ENCODE peak calls at places on chromosome 7, in four cellular contexts. T, G, S and N are unnamed samples.

GRCh38 chr7:138449580-138449979 is 10.5 kb upstream of the TRIM24 start:
- DNase-seq in T (peak; percentile 79), G (no peak), S (no peak), N (no peak)

GRCh38 chr7:157652161-157652953 is 315.6 kb downstream of the DNAJB6 start:
- DNase-seq in T (no peak), G (peak; percentile 60), S (no peak), N (no peak)

GRCh38 chr7:38171558-38172403 is 6.3 kb upstream of the STARD3NL start:
- DNase-seq in T (no peak), G (no peak), S (no peak), N (no peak)

GRCh38 chr7:74606101-74606908 is 51.2 kb upstream of the GTF2I start:
- DNase-seq in T (peak; percentile 68), G (peak; percentile 88), S (no peak), N (peak; percentile 65)

GRCh38 chr7:155804897-155805825 is 7.1 kb downstream of the SHH start:
- DNase-seq in T (peak; percentile 87), G (peak; percentile 77), S (no peak), N (peak; percentile 61)

GRCh38 chr7:32670105-32670504 is 174.8 kb downstream of the AVL9 start:
- DNase-seq in T (no peak), G (no peak), S (peak; percentile 84), N (peak; percentile 67)

GRCh38 chr7:25966469-25966868 is 185.5 kb upstream of the NFE2L3 start:
- DNase-seq in T (no peak), G (no peak), S (no peak), N (no peak)

GRCh38 chr7:142557971-142558582 is 191.2 kb upstream of the PRSS1 start:
- DNase-seq in T (peak; percentile 84), G (no peak), S (peak; percentile 51), N (peak; percentile 50)

GRCh38 chr7:16345979-16346958 is 75.1 kb downstream of the CRPPA start:
- DNase-seq in T (peak; percentile 3), G (no peak), S (peak; percentile 44), N (no peak)

GRCh38 chr7:23893172-23893941 is 183.3 kb downstream of the STK31 start:
- DNase-seq in T (no peak), G (no peak), S (no peak), N (no peak)

GRCh38 chr7:127437241-127437640 is 44.7 kb upstream of the ZNF800 start:
- DNase-seq in T (no peak), G (no peak), S (no peak), N (no peak)

GRCh38 chr7:142323706-142324105 is 65.8 kb upstream of the PRSS58 start:
- DNase-seq in T (peak; percentile 92), G (no peak), S (peak; percentile 36), N (peak; percentile 34)

GRCh38 chr7:123864438-123864837 is 19.5 kb downstream of the HYAL4 start:
- DNase-seq in T (no peak), G (no peak), S (no peak), N (peak; percentile 57)

GRCh38 chr7:116330961-116331360 is 120.6 kb downstream of the TES start:
- DNase-seq in T (no peak), G (no peak), S (no peak), N (no peak)

GRCh38 chr7:74042746-74043522 is 15.0 kb downstream of the ELN start:
- DNase-seq in T (no peak), G (no peak), S (no peak), N (no peak)

GRCh38 chr7:128387663-128388485 is 21.9 kb downstream of the IMPDH1 start:
- DNase-seq in T (peak; percentile 97), G (peak; percentile 89), S (peak; percentile 54), N (peak; percentile 75)

GRCh38 chr7:26658080-26658697 is 206.2 kb downstream of the SKAP2 start:
- DNase-seq in T (peak; percentile 67), G (no peak), S (no peak), N (no peak)

GRCh38 chr7:144127714-144128334 is 4.8 kb downstream of the OR2A14 start:
- DNase-seq in T (peak; percentile 96), G (peak; percentile 94), S (peak; percentile 85), N (peak; percentile 91)

GRCh38 chr7:31059551-31059950 is 7.4 kb downstream of the ADCYAP1R1 start:
- DNase-seq in T (peak; percentile 85), G (no peak), S (no peak), N (no peak)

GRCh38 chr7:43790834-43791233 is 32.4 kb downstream of the BLVRA start:
- DNase-seq in T (no peak), G (no peak), S (no peak), N (no peak)

GRCh38 chr7:74044366-74045350 is 16.7 kb downstream of the ELN start:
- DNase-seq in T (no peak), G (no peak), S (no peak), N (no peak)

GRCh38 chr7:106425017-106425719 is 140.4 kb upstream of the NAMPT start:
- DNase-seq in T (no peak), G (no peak), S (no peak), N (peak; percentile 69)

GRCh38 chr7:8515786-8516185 is 82.4 kb downstream of the NXPH1 start:
- DNase-seq in T (no peak), G (no peak), S (no peak), N (no peak)

GRCh38 chr7:29336851-29337627 is 142.5 kb downstream of the CHN2 start:
- DNase-seq in T (no peak), G (no peak), S (no peak), N (no peak)

GRCh38 chr7:74138334-74138867 is 35.8 kb upstream of the EIF4H start:
- DNase-seq in T (peak; percentile 56), G (no peak), S (no peak), N (no peak)

GRCh38 chr7:1810961-1811849 is 141.1 kb downstream of the ELFN1 start:
- DNase-seq in T (no peak), G (peak; percentile 56), S (no peak), N (no peak)

GRCh38 chr7:156816943-156817572 is 75.9 kb downstream of the LMBR1 start:
- DNase-seq in T (no peak), G (no peak), S (no peak), N (no peak)

GRCh38 chr7:35553498-35553897 is 141.4 kb downstream of the HERPUD2 start:
- DNase-seq in T (no peak), G (no peak), S (no peak), N (no peak)

GRCh38 chr7:24718431-24718831 is 38.8 kb downstream of the GSDME start:
- DNase-seq in T (no peak), G (peak; percentile 75), S (no peak), N (no peak)

DNA sequence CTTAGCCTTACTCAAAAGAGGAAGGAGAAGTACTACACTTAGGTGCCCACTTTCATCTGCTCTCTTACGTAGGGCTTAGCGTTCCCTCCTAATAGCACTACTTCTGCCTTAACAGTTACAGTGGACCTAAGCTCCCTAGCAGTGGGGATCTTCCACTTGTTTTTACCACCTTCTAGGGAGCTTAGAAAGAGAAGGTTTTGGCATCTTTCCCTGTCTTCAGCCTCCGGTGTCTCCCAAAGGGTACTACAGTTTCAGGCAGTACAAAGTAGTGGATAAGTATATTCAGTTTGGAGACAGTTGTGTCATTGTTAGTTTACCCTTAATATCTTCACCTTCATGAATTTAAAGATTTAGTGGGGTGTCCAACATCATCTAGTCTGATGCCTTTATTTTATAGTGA is 14.6 kb downstream of the CHRM2 start:
- DNase-seq in T (peak; percentile 27), G (no peak), S (no peak), N (no peak)
- TF ChIP-seq CTCF in T (no peak), G (no peak), S (no peak), N (no peak)

DNA sequence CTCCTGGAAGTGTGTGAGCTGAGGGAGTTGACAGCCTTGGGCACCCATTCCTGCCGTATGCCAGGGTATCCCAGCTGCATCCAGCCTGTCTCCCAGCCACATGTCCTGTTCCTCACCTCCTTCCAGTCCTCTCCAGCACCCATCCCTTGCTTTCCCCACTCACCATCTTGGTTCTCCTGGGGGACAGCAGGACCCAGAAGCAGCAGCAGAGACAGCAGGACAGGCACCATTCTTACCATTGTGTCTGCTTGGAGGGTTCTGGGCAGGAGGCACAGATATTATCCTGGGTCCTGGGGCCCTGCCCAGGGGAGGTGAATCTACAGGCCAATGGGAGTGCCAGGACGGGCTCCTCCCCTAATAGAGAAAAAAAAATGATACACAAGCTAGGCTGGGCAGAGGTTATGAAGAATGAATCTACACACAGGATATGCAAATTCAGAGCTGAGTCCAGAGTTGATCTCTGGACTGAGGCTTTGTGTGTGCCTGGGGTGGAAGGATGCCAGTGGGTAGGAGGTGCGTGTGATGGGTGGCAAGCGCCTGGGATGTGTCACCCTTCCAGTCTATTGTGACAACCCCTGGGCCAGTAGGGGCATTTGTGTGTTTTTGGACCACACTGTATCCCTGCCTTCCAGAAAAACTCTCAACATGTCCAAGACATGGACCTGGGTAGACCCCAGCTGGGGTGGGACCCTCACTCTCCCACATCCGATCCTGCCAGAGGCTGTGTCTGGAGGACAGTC is at the start of gene AZGP1:
- DNase-seq in T (no peak), G (no peak), S (no peak), N (peak; percentile 41)
- TF ChIP-seq POLR2AphosphoS5 in T (no peak), G (no peak), S (no peak), N (no peak)

DNA sequence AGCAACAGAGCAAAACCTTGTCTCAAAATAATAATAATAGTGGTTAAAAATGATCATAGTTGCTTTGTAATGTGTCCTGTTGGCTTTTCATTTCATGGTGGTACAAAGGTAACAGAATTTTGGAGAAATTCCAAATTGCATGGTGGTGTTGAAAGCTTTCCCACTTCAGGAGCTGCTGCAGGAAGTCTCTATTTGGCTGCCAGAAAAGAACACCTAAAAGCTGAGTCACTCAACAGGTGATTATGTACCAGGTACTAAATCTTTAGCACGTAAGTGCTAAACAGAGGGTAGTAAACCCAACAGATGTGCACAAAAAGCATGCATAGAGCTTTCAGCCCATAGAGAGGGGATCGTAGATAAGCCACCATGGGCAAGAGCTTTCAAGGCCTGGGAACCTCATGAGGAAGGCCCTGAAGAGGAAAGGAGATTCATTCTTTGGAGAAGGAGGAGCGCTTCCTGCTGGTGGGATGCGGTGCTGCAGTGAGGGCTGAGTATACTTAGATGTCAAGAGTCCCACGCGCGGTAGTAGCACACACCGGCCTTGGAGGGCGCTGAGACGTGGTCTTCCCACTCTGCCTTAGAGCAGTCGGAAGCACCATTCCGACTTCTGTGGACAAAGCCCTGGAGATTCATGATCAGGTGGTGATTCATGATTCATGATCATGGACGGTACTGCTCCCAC is 118.7 kb downstream of the RALA start:
- DNase-seq in T (peak; percentile 97), G (no peak), S (no peak), N (peak; percentile 48)
- TF ChIP-seq CTCF in T (peak; percentile 95), G (peak; percentile 23), S (peak; percentile 62), N (peak; percentile 36)

GRCh38 chr7:92645531-92646061 is 55.4 kb upstream of the FAM133B start:
- DNase-seq in T (no peak), G (no peak), S (peak; percentile 45), N (peak; percentile 75)
- TF ChIP-seq POLR2AphosphoS5 in T (no peak), G (no peak), S (no peak), N (peak; percentile 81)